ENCODE peak calls at places on chromosomes 7 and 10, in seven cellular contexts. H is activated naive CD8-positive, alpha-beta T cell treated with anti-CD3 and anti-CD28 coated beads, Interleukin-2, amount 50 U/mL, for 24 hours; Q is pancreas; B is cardiac muscle cell; G is cardiac fibroblast; K is stimulated activated CD8-positive, alpha-beta memory T cell treated with anti-CD3 and anti-CD28 coated beads, Interleukin-2, amount 100 ng/mL, for 1 hour; J is H9. N is an unnamed sample.

GRCh38 chr7:3063016-3063753 is 19.5 kb upstream of the CARD11 start:
- DNase-seq in H (peak; percentile 79), Q (no peak), B (no peak), G (no peak), K (peak; percentile 52), J (no peak), N (no peak)

GRCh38 chr7:148042935-148043334 is 547.6 kb upstream of the C7orf33 start:
- DNase-seq in H (no peak), Q (no peak), B (no peak), G (no peak), K (no peak), J (no peak), N (no peak)

GRCh38 chr7:41870505-41871138 is 167.7 kb upstream of the INHBA start:
- DNase-seq in H (no peak), Q (no peak), B (peak; percentile 27), G (no peak), K (no peak), J (no peak), N (no peak)

GRCh38 chr10:108180883-108181282 is 1016.4 kb upstream of the SORCS1 start:
- DNase-seq in H (no peak), Q (no peak), B (no peak), G (no peak), K (no peak), J (no peak), N (no peak)

GRCh38 chr7:38339953-38340819 is 66.8 kb upstream of the TARP start:
- DNase-seq in H (no peak), Q (no peak), B (no peak), G (no peak), K (no peak), J (no peak), N (no peak)

GRCh38 chr10:51010977-51011376 is 63.3 kb upstream of the PRKG1 start:
- DNase-seq in H (no peak), Q (peak; percentile 33), B (peak; percentile 74), G (peak; percentile 70), K (no peak), J (no peak), N (no peak)

GRCh38 chr10:106424981-106425380 is 739.5 kb downstream of the SORCS1 start:
- DNase-seq in H (no peak), Q (no peak), B (peak; percentile 13), G (peak; percentile 11), K (no peak), J (no peak), N (no peak)

GRCh38 chr7:141915565-141915964 is 634 bp upstream of the OR9A4 start:
- DNase-seq in H (no peak), Q (peak; percentile 57), B (no peak), G (no peak), K (no peak), J (no peak), N (no peak)

GRCh38 chr10:13206546-13207443 is 27.4 kb downstream of the UCMA start:
- DNase-seq in H (no peak), Q (no peak), B (peak; percentile 73), G (peak; percentile 76), K (no peak), J (no peak), N (no peak)

GRCh38 chr7:76048668-76048988 is 722 bp downstream of the MDH2 start:
- DNase-seq in H (peak; percentile 34), Q (peak; percentile 26), B (no peak), G (no peak), K (no peak), J (peak; percentile 56), N (peak; percentile 39)

GRCh38 chr7:2109251-2109935 is 123.4 kb downstream of the MAD1L1 start:
- DNase-seq in H (no peak), Q (no peak), B (no peak), G (no peak), K (no peak), J (no peak), N (no peak)

GRCh38 chr10:110859947-110860376 is 11.8 kb upstream of the PDCD4 start:
- DNase-seq in H (no peak), Q (peak; percentile 9), B (peak; percentile 92), G (peak; percentile 87), K (no peak), J (no peak), N (no peak)

GRCh38 chr10:21399392-21400015 is 126.0 kb downstream of the SKIDA1 start:
- DNase-seq in H (no peak), Q (no peak), B (peak; percentile 93), G (peak; percentile 83), K (no peak), J (no peak), N (no peak)

GRCh38 chr7:12923971-12924370 is 236.5 kb downstream of the ARL4A start:
- DNase-seq in H (no peak), Q (peak; percentile 17), B (peak; percentile 29), G (no peak), K (no peak), J (no peak), N (no peak)

GRCh38 chr10:101564490-101564991 is 23.5 kb downstream of the POLL start:
- DNase-seq in H (no peak), Q (peak; percentile 5), B (no peak), G (no peak), K (no peak), J (peak; percentile 20), N (no peak)

GRCh38 chr7:30453016-30453415 is 25.6 kb downstream of the NOD1 start:
- DNase-seq in H (no peak), Q (no peak), B (no peak), G (no peak), K (no peak), J (no peak), N (no peak)

GRCh38 chr7:151304856-151305255 is 36.8 kb upstream of the NUB1 start:
- DNase-seq in H (no peak), Q (no peak), B (peak; percentile 35), G (peak; percentile 30), K (no peak), J (peak; percentile 73), N (no peak)

GRCh38 chr7:54782829-54783228 is 23.8 kb upstream of the SEC61G start:
- DNase-seq in H (no peak), Q (no peak), B (no peak), G (no peak), K (no peak), J (no peak), N (no peak)

GRCh38 chr10:87593702-87594101 is 66.0 kb upstream of the PAPSS2 start:
- DNase-seq in H (no peak), Q (no peak), B (peak; percentile 29), G (peak; percentile 24), K (no peak), J (no peak), N (no peak)